ENCODE peak calls at places on chromosomes 13 and 19, in five cellular contexts. K is ecto neural progenitor cell; L is stimulated activated CD4-positive, alpha-beta T cell treated with anti-CD3 and anti-CD28 coated beads, Interleukin-15, amount 100 ng/mL, for 1 hour; C is NT2/D1; I is H7. P is an unnamed sample.

GRCh38 chr13:31749929-31750328 is 10.6 kb downstream of the RXFP2 start:
- DNase-seq in K (no peak), L (no peak), C (no peak), I (no peak), P (no peak)

GRCh38 chr13:79468402-79468801 is 12.6 kb upstream of the NDFIP2 start:
- DNase-seq in K (no peak), L (no peak), C (no peak), I (no peak), P (no peak)

GRCh38 chr13:32212420-32212819 is 102.7 kb downstream of the ZAR1L start:
- DNase-seq in K (no peak), L (no peak), C (no peak), I (no peak), P (no peak)

GRCh38 chr19:3184847-3185481 is 766 bp upstream of the NCLN start:
- DNase-seq in K (no peak), L (no peak), C (no peak), I (peak; percentile 73), P (peak; percentile 86)

GRCh38 chr19:46759817-46760333 is 13.6 kb upstream of the STRN4 start:
- DNase-seq in K (no peak), L (no peak), C (no peak), I (peak; percentile 46), P (no peak)

GRCh38 chr13:98366959-98367358 is 189.9 kb upstream of the RNF113B start:
- DNase-seq in K (no peak), L (no peak), C (no peak), I (no peak), P (no peak)

GRCh38 chr13:47299316-47299715 is 402.5 kb upstream of the HTR2A start:
- DNase-seq in K (no peak), L (no peak), C (no peak), I (no peak), P (no peak)

GRCh38 chr13:25085125-25085742 is 10.7 kb upstream of the PABPC3 start:
- DNase-seq in K (no peak), L (no peak), C (peak; percentile 35), I (peak; percentile 68), P (no peak)

GRCh38 chr13:27375686-27376326 is 48.6 kb upstream of the GTF3A start:
- DNase-seq in K (peak; percentile 78), L (peak; percentile 14), C (no peak), I (peak; percentile 89), P (peak; percentile 61)

GRCh38 chr19:54469496-54469934 is 3.6 kb downstream of the CDC42EP5 start:
- DNase-seq in K (no peak), L (no peak), C (no peak), I (peak; percentile 42), P (peak; percentile 63)

GRCh38 chr19:50268501-50268900 is 60.7 kb downstream of the KCNC3 start:
- DNase-seq in K (no peak), L (no peak), C (no peak), I (no peak), P (no peak)

GRCh38 chr19:33401683-33402420 is 28.3 kb downstream of the CEBPG start:
- DNase-seq in K (no peak), L (no peak), C (no peak), I (peak; percentile 47), P (peak; percentile 40)

GRCh38 chr19:6774821-6775707 is 2.6 kb downstream of the VAV1 start:
- DNase-seq in K (no peak), L (no peak), C (no peak), I (no peak), P (no peak)

GRCh38 chr13:44068737-44069136 is 189.0 kb downstream of the LACC1 start:
- DNase-seq in K (no peak), L (no peak), C (no peak), I (no peak), P (no peak)

GRCh38 chr19:48274938-48275337 is 5.1 kb downstream of the ZNF114 start:
- DNase-seq in K (no peak), L (no peak), C (no peak), I (no peak), P (no peak)

GRCh38 chr13:113319371-113319770 is 22.3 kb downstream of the LAMP1 start:
- DNase-seq in K (no peak), L (no peak), C (no peak), I (peak; percentile 50), P (no peak)

GRCh38 chr19:6708346-6708745 is 12.1 kb downstream of the C3 start:
- DNase-seq in K (no peak), L (no peak), C (no peak), I (no peak), P (no peak)

GRCh38 chr19:45823182-45823581 is 8.1 kb upstream of the RSPH6A start:
- DNase-seq in K (no peak), L (no peak), C (no peak), I (no peak), P (no peak)

GRCh38 chr19:13906525-13906904 is 514 bp downstream of the CC2D1A start:
- DNase-seq in K (no peak), L (no peak), C (no peak), I (no peak), P (peak; percentile 64)

GRCh38 chr19:24054044-24054935 is 32.7 kb upstream of the ZNF254 start:
- DNase-seq in K (no peak), L (no peak), C (no peak), I (no peak), P (no peak)

GRCh38 chr19:13103961-13104847 is 1.5 kb upstream of the LYL1 start:
- DNase-seq in K (peak; percentile 77), L (peak; percentile 43), C (no peak), I (peak; percentile 97), P (peak; percentile 79)

GRCh38 chr19:1269478-1270167 is 491 bp downstream of the CIRBP start:
- DNase-seq in K (peak; percentile 89), L (peak; percentile 78), C (no peak), I (peak; percentile 98), P (peak; percentile 91)

GRCh38 chr19:4379383-4380253 is 20.7 kb downstream of the SH3GL1 start:
- DNase-seq in K (no peak), L (no peak), C (no peak), I (no peak), P (peak; percentile 81)

GRCh38 chr19:49472936-49473335 is 1.1 kb upstream of the FLT3LG start:
- DNase-seq in K (no peak), L (no peak), C (no peak), I (peak; percentile 30), P (no peak)

GRCh38 chr19:15448014-15448777 is 1.6 kb downstream of the WIZ start:
- DNase-seq in K (no peak), L (no peak), C (no peak), I (no peak), P (no peak)